ENCODE peak calls at places on chromosomes 2 and 18, in six cellular contexts. U is thoracic aorta; C is CD8-positive, alpha-beta T cell; W is WERI-Rb-1; V is HCT116; A is brain microvascular endothelial cell. M is an unnamed sample.

GRCh38 chr2:109318150-109318948 is 189.3 kb downstream of the SH3RF3 start:
- DNase-seq in W (no peak), V (no peak), C (no peak), A (peak; percentile 92), U (peak; percentile 43), M (peak; percentile 19)

GRCh38 chr2:8678731-8679566 is 2.9 kb upstream of the ID2 start:
- DNase-seq in W (peak; percentile 96), C (peak; percentile 86), V (peak; percentile 87), A (peak; percentile 84), U (peak; percentile 75), M (peak; percentile 76)

GRCh38 chr2:26299488-26300092 is 46.4 kb upstream of the SELENOI start:
- DNase-seq in A (peak; percentile 55), W (no peak), U (no peak), C (peak; percentile 58), V (no peak), M (no peak)

GRCh38 chr2:160300203-160300602 is 100.1 kb upstream of the ITGB6 start:
- DNase-seq in U (no peak), W (no peak), V (no peak), A (no peak), C (no peak), M (no peak)

GRCh38 chr2:2787301-2787907 is 456.3 kb upstream of the MYT1L start:
- DNase-seq in A (no peak), U (no peak), W (no peak), C (no peak), V (no peak), M (no peak)

GRCh38 chr2:238988752-238989151 is 140.9 kb downstream of the TWIST2 start:
- DNase-seq in U (no peak), C (peak; percentile 36), A (no peak), V (no peak), W (no peak), M (no peak)

GRCh38 chr18:1593091-1593490 is 688.4 kb downstream of the ADCYAP1 start:
- DNase-seq in W (no peak), A (no peak), C (no peak), U (no peak), V (no peak), M (no peak)

GRCh38 chr2:168241208-168241607 is 6.2 kb downstream of the STK39 start:
- DNase-seq in W (no peak), V (no peak), A (no peak), U (no peak), C (no peak), M (no peak)

GRCh38 chr2:239751719-239752355 is 273.3 kb downstream of the NDUFA10 start:
- DNase-seq in W (no peak), V (no peak), C (peak; percentile 61), U (no peak), A (no peak), M (no peak)

GRCh38 chr2:27653397-27653796 is 10.0 kb downstream of the SUPT7L start:
- DNase-seq in V (no peak), C (no peak), U (no peak), A (peak; percentile 72), W (no peak), M (no peak)

GRCh38 chr2:24050041-24050655 is 607 bp downstream of the FKBP1B start:
- DNase-seq in U (no peak), A (peak; percentile 14), W (no peak), V (no peak), C (peak; percentile 52), M (no peak)

GRCh38 chr2:45822272-45822630 is 170.8 kb downstream of the PRKCE start:
- DNase-seq in A (no peak), C (no peak), V (no peak), W (no peak), U (no peak), M (no peak)

GRCh38 chr2:126645211-126645618 is 10.7 kb upstream of the GYPC start:
- DNase-seq in V (no peak), W (no peak), A (no peak), C (peak; percentile 19), U (no peak), M (no peak)

GRCh38 chr2:211401328-211401727 is 844.9 kb downstream of the CPS1 start:
- DNase-seq in A (peak; percentile 32), W (no peak), U (no peak), V (no peak), C (no peak), M (no peak)

GRCh38 chr2:21404827-21405625 is 281.3 kb downstream of the TDRD15 start:
- DNase-seq in W (no peak), V (no peak), A (no peak), U (no peak), C (no peak), M (no peak)

GRCh38 chr2:140580799-140581198 is 1550.0 kb downstream of the LRP1B start:
- DNase-seq in V (no peak), A (no peak), U (no peak), W (no peak), C (no peak), M (no peak)

GRCh38 chr18:13376841-13377351 is 158.3 kb downstream of the LDLRAD4 start:
- DNase-seq in U (no peak), W (no peak), V (no peak), C (peak; percentile 78), A (no peak), M (no peak)

GRCh38 chr2:182522428-182522896 is 95.6 kb upstream of the PDE1A start:
- DNase-seq in V (no peak), W (peak; percentile 38), A (no peak), C (no peak), U (no peak), M (no peak)

GRCh38 chr18:44791520-44791919 is 110.8 kb downstream of the SETBP1 start:
- DNase-seq in U (no peak), C (no peak), V (no peak), A (no peak), W (no peak), M (no peak)

GRCh38 chr18:44788334-44788733 is 107.6 kb downstream of the SETBP1 start:
- DNase-seq in A (no peak), U (no peak), C (no peak), V (no peak), W (no peak), M (no peak)

GRCh38 chr18:44790860-44791259 is 110.2 kb downstream of the SETBP1 start:
- DNase-seq in U (no peak), C (no peak), A (no peak), V (no peak), W (no peak), M (no peak)

GRCh38 chr18:44792456-44793080 is 111.9 kb downstream of the SETBP1 start:
- DNase-seq in A (no peak), C (no peak), V (no peak), W (no peak), U (no peak), M (no peak)

GRCh38 chr18:44789704-44790103 is 109.0 kb downstream of the SETBP1 start:
- DNase-seq in W (no peak), U (no peak), C (no peak), V (no peak), A (no peak), M (no peak)
- H3K27ac ChIP-seq in W (no peak overlapping the region), U (peak overlapping the region; percentile 21), C (no peak overlapping the region), V (no peak overlapping the region), A (no peak overlapping the region), M (no peak overlapping the region)

DNA sequence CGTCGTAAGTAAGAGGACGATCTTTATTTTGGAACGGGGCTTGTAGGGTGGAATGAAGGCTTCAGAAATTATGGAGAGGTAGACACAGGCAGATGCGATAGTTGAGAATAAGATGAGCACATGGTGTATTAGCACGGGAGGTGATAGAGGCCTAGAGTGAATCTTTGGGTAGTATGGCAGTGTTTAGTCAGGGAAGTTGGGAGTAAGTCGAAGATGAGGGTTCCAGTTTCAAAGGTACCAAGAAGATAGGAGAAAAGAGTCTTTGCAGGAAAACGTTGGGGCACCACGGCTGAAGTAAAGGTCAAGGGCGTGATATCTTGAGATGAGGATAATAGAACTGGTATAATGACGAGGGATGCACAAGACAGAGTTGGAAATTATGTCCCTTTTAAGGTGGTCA is 654 bp downstream of the PIK3C3 start:
- DNase-seq in V (no peak), A (no peak), C (no peak), U (no peak), W (no peak), M (no peak)
- H3K27ac ChIP-seq in V (peak overlapping the region; percentile 2), A (peak overlapping the region; percentile 87), C (peak overlapping the region; percentile 86), U (peak overlapping the region; percentile 52), W (peak overlapping the region; percentile 72), M (no peak overlapping the region)

GRCh38 chr2:213306320-213306942 is 22.2 kb downstream of the SPAG16 start:
- DNase-seq in V (no peak), W (no peak), A (peak; percentile 60), C (no peak), U (no peak), M (no peak)
- H3K27ac ChIP-seq in V (no peak overlapping the region), W (no peak overlapping the region), A (no peak overlapping the region), C (no peak overlapping the region), U (no peak overlapping the region), M (no peak overlapping the region)

GRCh38 chr2:188787002-188787660 is 187.0 kb upstream of the COL3A1 start:
- DNase-seq in W (no peak), V (peak; percentile 22), U (no peak), C (no peak), A (peak; percentile 56), M (no peak)
- H3K27ac ChIP-seq in W (no peak overlapping the region), V (no peak overlapping the region), U (peak overlapping the region; percentile 84), C (no peak overlapping the region), A (peak overlapping the region; percentile 95), M (no peak overlapping the region)

GRCh38 chr2:172084734-172085459 is 410 bp upstream of the DLX1 start:
- DNase-seq in V (peak; percentile 74), C (no peak), A (peak; percentile 90), W (peak; percentile 88), U (no peak), M (peak; percentile 40)
- H3K27ac ChIP-seq in V (peak overlapping the region; percentile 48), C (no peak overlapping the region), A (no peak overlapping the region), W (no peak overlapping the region), U (no peak overlapping the region), M (no peak overlapping the region)

GRCh38 chr2:88077076-88077475 is 9.5 kb downstream of the SMYD1 start:
- DNase-seq in A (no peak), W (no peak), C (no peak), V (no peak), U (no peak), M (no peak)
- H3K27ac ChIP-seq in A (no peak overlapping the region), W (no peak overlapping the region), C (no peak overlapping the region), V (no peak overlapping the region), U (no peak overlapping the region), M (no peak overlapping the region)

M was measured in caudate nucleus.